ENCODE peak calls at places on chromosomes 1 and 21, in five cellular contexts. K is left ventricle myocardium superior; A is activated CD8-positive, alpha-beta memory T cell treated with anti-CD3 and anti-CD28 coated beads, Interleukin-2, amount 50 U/mL, for 48 hours; R is lower leg skin; Q is tibial artery. E is an unnamed sample.

GRCh38 chr1:87017994-87018672 is 103.7 kb downstream of the HS2ST1 start:
- DNase-seq in A (no peak), R (no peak), Q (no peak), K (no peak), E (no peak)

GRCh38 chr21:29885491-29885890 is 54.3 kb downstream of the GRIK1 start:
- DNase-seq in A (no peak), Q (no peak), K (no peak), R (no peak), E (no peak)

GRCh38 chr1:150560011-150560438 is 10.8 kb downstream of the ADAMTSL4 start:
- DNase-seq in K (peak; percentile 82), A (peak; percentile 89), R (peak; percentile 96), Q (peak; percentile 79), E (peak; percentile 81)

GRCh38 chr1:8274396-8274795 is 43.5 kb upstream of the SLC45A1 start:
- DNase-seq in R (no peak), A (no peak), K (no peak), Q (no peak), E (no peak)

GRCh38 chr1:227733751-227734545 is 1.2 kb downstream of the JMJD4 start:
- DNase-seq in R (no peak), Q (no peak), K (no peak), A (no peak), E (no peak)

GRCh38 chr1:114428083-114428754 is 82.8 kb downstream of the TRIM33 start:
- DNase-seq in A (no peak), Q (no peak), K (no peak), R (no peak), E (no peak)

GRCh38 chr21:33308586-33309490 is 15.9 kb upstream of the IFNAR1 start:
- DNase-seq in A (no peak), Q (no peak), R (peak; percentile 32), K (no peak), E (no peak)

GRCh38 chr1:55480396-55480795 is 265.2 kb upstream of the USP24 start:
- DNase-seq in Q (no peak), A (no peak), R (no peak), K (no peak), E (no peak)

GRCh38 chr1:238063454-238063853 is 172.7 kb upstream of the ZP4 start:
- DNase-seq in R (no peak), K (no peak), A (no peak), Q (no peak), E (no peak)

GRCh38 chr1:211320980-211321379 is 5.7 kb upstream of the TRAF5 start:
- DNase-seq in Q (no peak), R (no peak), A (no peak), K (no peak), E (no peak)

GRCh38 chr1:64539808-64540207 is 69.9 kb downstream of the CACHD1 start:
- DNase-seq in R (peak; percentile 89), Q (peak; percentile 77), K (peak; percentile 70), A (no peak), E (peak; percentile 79)

GRCh38 chr21:33856893-33857527 is 58.6 kb downstream of the ATP5PO start:
- DNase-seq in K (no peak), R (no peak), A (no peak), Q (no peak), E (no peak)

GRCh38 chr1:13583592-13583963 is at the start of gene PDPN:
- DNase-seq in R (peak; percentile 92), A (no peak), K (peak; percentile 71), Q (peak; percentile 43), E (peak; percentile 51)

GRCh38 chr1:234638832-234639799 is 29.1 kb upstream of the IRF2BP2 start:
- DNase-seq in R (no peak), K (no peak), A (no peak), Q (no peak), E (no peak)

GRCh38 chr1:202852163-202852904 is 36.6 kb downstream of the RABIF start:
- DNase-seq in R (no peak), A (peak; percentile 60), Q (no peak), K (no peak), E (no peak)

GRCh38 chr1:151993734-151994496 is at the start of gene S100A10:
- DNase-seq in K (peak; percentile 91), A (peak; percentile 83), R (peak; percentile 97), Q (peak; percentile 72), E (peak; percentile 87)

GRCh38 chr1:21262282-21263051 is 27.8 kb downstream of the ECE1 start:
- DNase-seq in Q (peak; percentile 90), A (no peak), R (peak; percentile 95), K (peak; percentile 89), E (peak; percentile 88)

GRCh38 chr21:42864286-42864685 is 15.1 kb downstream of the WDR4 start:
- DNase-seq in R (no peak), A (no peak), Q (no peak), K (no peak), E (no peak)

GRCh38 chr1:207672525-207673130 is 27.7 kb downstream of the CR1L start:
- DNase-seq in Q (no peak), R (no peak), K (no peak), A (no peak), E (no peak)

E was measured in left cardiac atrium.